ENCODE peak calls at places on chromosomes 12 and 14, in seven cellular contexts. H is breast epithelium, V is left ventricle myocardium inferior, I is esophagus squamous epithelium, Q is heart left ventricle, K is fibroblast of villous mesenchyme, B is AG09309. W is an unnamed sample.

GRCh38 chr14:68679746-68680467 is 113.0 kb downstream of the ZFP36L1 start:
- DNase-seq in H (no peak), V (no peak), I (no peak), Q (no peak), K (no peak), B (no peak), W (no peak)

GRCh38 chr12:44504799-44505198 is 371.3 kb downstream of the NELL2 start:
- DNase-seq in H (no peak), V (no peak), I (no peak), Q (no peak), K (no peak), B (no peak), W (no peak)

GRCh38 chr12:15534870-15535269 is 212.6 kb downstream of the PTPRO start:
- DNase-seq in H (no peak), V (no peak), I (no peak), Q (no peak), K (peak), B (no peak), W (no peak)

GRCh38 chr12:113537751-113538087 is 66.0 kb upstream of the LHX5 start:
- DNase-seq in H (no peak), V (no peak), I (no peak), Q (no peak), K (no peak), B (no peak), W (no peak)

GRCh38 chr12:46430340-46430948 is 57.9 kb upstream of the SLC38A2 start:
- DNase-seq in H (no peak), V (no peak), I (no peak), Q (no peak), K (peak), B (peak), W (peak)

GRCh38 chr12:97471194-97471593 is 8.6 kb downstream of the RMST start:
- DNase-seq in H (no peak), V (no peak), I (no peak), Q (no peak), K (no peak), B (no peak), W (no peak)

GRCh38 chr12:1837541-1838206 is 17.3 kb downstream of the LRTM2 start:
- DNase-seq in H (no peak), V (no peak), I (no peak), Q (peak), K (peak), B (no peak), W (no peak)

GRCh38 chr12:92927055-92927435 is 2.0 kb downstream of the EEA1 start:
- DNase-seq in H (no peak), V (no peak), I (no peak), Q (no peak), K (no peak), B (peak), W (no peak)

GRCh38 chr14:100688598-100689499 is 37.8 kb upstream of the DLK1 start:
- DNase-seq in H (no peak), V (no peak), I (no peak), Q (no peak), K (peak), B (no peak), W (peak)

GRCh38 chr14:92704036-92704804 is 44.2 kb downstream of the LGMN start:
- DNase-seq in H (no peak), V (no peak), I (no peak), Q (no peak), K (no peak), B (no peak), W (no peak)

GRCh38 chr12:94952325-94952724 is 51.2 kb downstream of the NDUFA12 start:
- DNase-seq in H (no peak), V (no peak), I (no peak), Q (no peak), K (peak), B (no peak), W (no peak)

GRCh38 chr12:102824218-102824835 is 92.7 kb downstream of the PAH start:
- DNase-seq in H (no peak), V (peak), I (no peak), Q (peak), K (peak), B (no peak), W (no peak)

GRCh38 chr14:62181591-62181990 is 419.4 kb downstream of the SNAPC1 start:
- DNase-seq in H (no peak), V (no peak), I (no peak), Q (no peak), K (no peak), B (no peak), W (no peak)

GRCh38 chr12:27549801-27550652 is 26.0 kb downstream of the PPFIBP1 start:
- DNase-seq in H (peak), V (peak), I (no peak), Q (peak), K (peak), B (peak), W (peak)

GRCh38 chr12:111430418-111431353 is 25.0 kb downstream of the SH2B3 start:
- DNase-seq in H (no peak), V (no peak), I (no peak), Q (no peak), K (no peak), B (no peak), W (no peak)
- H3K4me3 ChIP-seq in H (no peak), V (peak), I (no peak), Q (no peak), K (no peak), B (no peak), W (no peak)

DNA sequence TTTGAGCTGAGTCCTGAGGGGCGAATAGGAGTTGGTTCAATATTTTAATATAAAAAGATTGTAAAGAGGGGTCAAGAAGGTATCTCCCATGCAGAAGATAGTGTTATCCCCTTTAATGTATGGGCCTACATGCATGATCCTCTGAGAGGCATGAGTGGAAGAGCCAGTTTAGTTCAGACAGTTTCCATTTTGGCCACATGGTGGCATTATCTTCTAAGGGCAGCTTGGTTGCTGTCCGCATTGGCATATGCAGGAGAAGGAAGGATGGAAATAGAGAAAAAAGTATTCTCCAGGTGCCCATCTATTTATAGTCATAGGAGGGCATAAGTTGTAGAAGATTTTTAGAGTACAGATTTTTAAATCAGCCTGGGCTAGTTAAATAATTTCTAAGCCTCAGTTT is 5.4 kb downstream of the SAMD4A start:
- DNase-seq in H (no peak), V (no peak), I (no peak), Q (no peak), K (peak), B (no peak), W (no peak)
- TF ChIP-seq CTCF in H (no peak), V (peak), I (peak), Q (peak), K (peak), B (peak), W (peak)

GRCh38 chr12:4151362-4152121 is 122.0 kb upstream of the CCND2 start:
- DNase-seq in H (no peak), V (no peak), I (no peak), Q (no peak), K (no peak), B (no peak), W (no peak)

GRCh38 chr12:4152145-4152795 is 121.3 kb upstream of the CCND2 start:
- DNase-seq in H (no peak), V (no peak), I (no peak), Q (no peak), K (no peak), B (no peak), W (no peak)

GRCh38 chr12:4154672-4155225 is 118.8 kb upstream of the CCND2 start:
- DNase-seq in H (no peak), V (no peak), I (no peak), Q (no peak), K (no peak), B (no peak), W (no peak)

GRCh38 chr12:4156317-4156716 is 117.2 kb upstream of the CCND2 start:
- DNase-seq in H (no peak), V (no peak), I (no peak), Q (no peak), K (no peak), B (no peak), W (no peak)

GRCh38 chr12:4153343-4153892 is 120.1 kb upstream of the CCND2 start:
- DNase-seq in H (no peak), V (no peak), I (no peak), Q (no peak), K (no peak), B (no peak), W (no peak)
- H3K4me3 ChIP-seq in H (no peak), V (no peak), I (no peak), Q (no peak), K (no peak), B (no peak), W (no peak)

GRCh38 chr12:55996715-55997534 is at the start of gene SUOX:
- DNase-seq in H (peak), V (peak), I (peak), Q (peak), K (peak), B (peak), W (peak)
- TF ChIP-seq CTCF in H (no peak), V (no peak), I (no peak), Q (no peak), K (peak), B (no peak), W (no peak)

GRCh38 chr12:118311666-118312065 is 61.0 kb downstream of the TAOK3 start:
- DNase-seq in H (no peak), V (no peak), I (no peak), Q (no peak), K (no peak), B (no peak), W (no peak)
- H3K4me3 ChIP-seq in H (no peak), V (no peak), I (no peak), Q (no peak), K (no peak), B (no peak), W (no peak)

GRCh38 chr12:42104087-42104486 is 40.6 kb downstream of the GXYLT1 start:
- DNase-seq in H (no peak), V (no peak), I (no peak), Q (no peak), K (no peak), B (no peak), W (no peak)
- TF ChIP-seq CTCF in H (no peak), V (peak), I (no peak), Q (peak), K (peak), B (peak), W (peak)

DNA sequence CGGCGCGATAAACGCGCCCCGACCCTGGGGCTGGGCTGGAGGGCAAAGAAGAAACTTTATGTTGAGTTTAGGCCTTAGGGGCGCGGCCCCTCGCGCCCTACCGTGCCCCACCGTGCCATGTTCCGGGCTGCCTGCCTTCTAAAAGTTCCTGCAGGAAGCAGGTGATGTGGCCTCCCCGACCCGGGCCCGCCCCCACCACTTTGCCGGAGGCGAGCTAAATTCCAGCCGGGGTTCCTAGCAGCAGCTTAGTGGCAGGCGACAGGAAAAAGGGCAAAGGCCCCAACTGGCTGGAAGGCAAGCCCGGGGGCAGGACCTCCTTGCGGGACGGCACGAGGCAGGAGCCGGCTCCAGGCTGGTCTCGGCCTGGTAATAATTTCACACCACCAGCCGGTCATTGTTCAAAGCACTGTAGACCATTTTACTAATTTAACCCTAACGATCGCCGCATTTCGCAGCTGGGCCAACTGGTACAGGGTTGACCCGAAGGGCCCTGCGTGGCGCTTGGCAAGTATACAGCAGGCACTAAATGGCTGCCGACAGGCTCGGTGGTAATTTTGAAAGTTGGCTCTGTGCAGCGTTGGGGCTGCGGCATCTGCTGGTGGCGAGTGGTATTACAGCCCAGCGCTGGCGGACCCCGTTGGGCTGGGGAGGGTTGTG is 895 bp upstream of the CCDC88C start:
- DNase-seq in H (peak), V (peak), I (no peak), Q (peak), K (peak), B (no peak), W (no peak)
- H3K4me3 ChIP-seq in H (peak), V (peak), I (peak), Q (peak), K (peak), B (peak), W (peak)

GRCh38 chr12:99920561-99920960 is 64.2 kb downstream of the ANKS1B start:
- DNase-seq in H (no peak), V (no peak), I (no peak), Q (no peak), K (no peak), B (no peak), W (no peak)
- TF ChIP-seq CTCF in H (no peak), V (no peak), I (no peak), Q (no peak), K (no peak), B (no peak), W (no peak)

GRCh38 chr14:33612184-33612479 is 338.7 kb downstream of the EGLN3 start:
- DNase-seq in H (no peak), V (no peak), I (no peak), Q (no peak), K (no peak), B (no peak), W (no peak)

GRCh38 chr14:33618361-33619095 is 332.3 kb downstream of the EGLN3 start:
- DNase-seq in H (no peak), V (no peak), I (no peak), Q (no peak), K (no peak), B (no peak), W (no peak)

GRCh38 chr14:33611405-33612183 is 339.3 kb downstream of the EGLN3 start:
- DNase-seq in H (no peak), V (no peak), I (no peak), Q (no peak), K (peak), B (no peak), W (peak)

GRCh38 chr14:33617154-33617553 is 333.7 kb downstream of the EGLN3 start:
- DNase-seq in H (no peak), V (no peak), I (no peak), Q (no peak), K (peak), B (peak), W (peak)
- H3K4me3 ChIP-seq in H (no peak), V (no peak), I (no peak), Q (no peak), K (no peak), B (no peak), W (no peak)

DNA sequence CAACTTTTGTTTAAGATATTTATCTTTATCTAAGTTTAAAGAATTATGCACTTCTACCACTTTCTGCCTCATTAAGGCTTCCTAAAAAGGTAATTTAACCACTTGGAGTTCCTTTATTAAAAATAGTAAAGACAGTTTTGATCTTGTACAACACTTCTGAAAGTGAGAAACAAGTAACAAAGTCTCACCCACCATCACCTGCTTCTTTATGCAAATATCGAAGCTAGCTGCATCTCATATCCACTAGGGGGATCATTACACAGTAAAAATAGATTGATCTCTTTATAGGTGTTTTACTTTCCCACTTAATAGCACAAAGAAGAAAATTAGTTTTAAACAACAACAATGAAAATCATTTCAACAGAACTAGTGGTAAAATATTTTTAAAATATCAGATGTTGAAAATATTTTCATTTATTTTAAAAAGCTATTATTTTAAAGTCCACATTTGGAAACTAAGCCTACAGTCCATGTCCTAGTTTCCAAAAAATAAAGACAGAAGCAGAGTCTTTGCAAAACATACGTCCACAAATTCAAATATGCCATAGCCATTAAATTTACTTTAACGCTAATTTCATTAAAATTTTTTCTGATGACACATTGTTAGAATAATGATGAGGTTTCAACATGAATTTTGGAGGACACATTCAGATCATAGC is 160.0 kb upstream of the SOX5 start:
- DNase-seq in H (no peak), V (no peak), I (no peak), Q (no peak), K (peak), B (no peak), W (no peak)
- TF ChIP-seq CTCF in H (peak), V (peak), I (peak), Q (peak), K (peak), B (peak), W (peak)